ENCODE peak calls at places on chromosomes 2 and 18, in four cellular contexts. A is hepatocyte, G is upper lobe of left lung, O is dermis microvascular lymphatic vessel endothelial cell. L is an unnamed sample.

GRCh38 chr2:219946021-219946420 is 318.6 kb downstream of the SLC4A3 start:
- DNase-seq in A (no peak), G (no peak), O (no peak), L (no peak)

GRCh38 chr2:152500777-152501176 is 165.8 kb downstream of the FMNL2 start:
- DNase-seq in A (no peak), G (peak; percentile 13), O (no peak), L (no peak)

GRCh38 chr18:13464432-13465125 is 246.0 kb downstream of the LDLRAD4 start:
- DNase-seq in A (no peak), G (no peak), O (peak; percentile 92), L (peak; percentile 80)

GRCh38 chr2:118130385-118130784 is 42.1 kb downstream of the INSIG2 start:
- DNase-seq in A (no peak), G (peak; percentile 15), O (no peak), L (no peak)

GRCh38 chr2:71923143-71923525 is 224.5 kb downstream of the CYP26B1 start:
- DNase-seq in A (no peak), G (no peak), O (no peak), L (no peak)

GRCh38 chr2:96152301-96153165 is 7.3 kb upstream of the DUSP2 start:
- DNase-seq in A (peak; percentile 5), G (no peak), O (no peak), L (no peak)

GRCh38 chr2:11867926-11868325 is 121.5 kb downstream of the LPIN1 start:
- DNase-seq in A (no peak), G (no peak), O (no peak), L (no peak)

GRCh38 chr18:80175451-80176235 is 66.6 kb downstream of the ADNP2 start:
- DNase-seq in A (no peak), G (no peak), O (no peak), L (no peak)

GRCh38 chr2:144350151-144350802 is 169.6 kb downstream of the ZEB2 start:
- DNase-seq in A (no peak), G (no peak), O (no peak), L (peak; percentile 97)

GRCh38 chr2:84856785-84857184 is 24.1 kb downstream of the TRABD2A start:
- DNase-seq in A (no peak), G (no peak), O (no peak), L (no peak)

GRCh38 chr2:201644001-201644400 is 698 bp upstream of the TMEM237 start:
- DNase-seq in A (no peak), G (no peak), O (no peak), L (no peak)

GRCh38 chr18:2494921-2495320 is 76.4 kb downstream of the METTL4 start:
- DNase-seq in A (no peak), G (no peak), O (no peak), L (no peak)

GRCh38 chr18:55097406-55098170 is 138.3 kb upstream of the CCDC68 start:
- DNase-seq in A (peak; percentile 62), G (no peak), O (no peak), L (no peak)

GRCh38 chr2:47119001-47119400 is 36.1 kb downstream of the STPG4 start:
- DNase-seq in A (peak; percentile 29), G (no peak), O (no peak), L (peak; percentile 24)

GRCh38 chr2:187580462-187581124 is 26.4 kb upstream of the TFPI start:
- DNase-seq in A (peak; percentile 72), G (no peak), O (peak; percentile 77), L (peak; percentile 52)

GRCh38 chr2:127106457-127106997 is 427 bp downstream of the BIN1 start:
- DNase-seq in A (peak; percentile 51), G (peak; percentile 88), O (no peak), L (no peak)

GRCh38 chr2:45889053-45889452 is 237.6 kb downstream of the PRKCE start:
- DNase-seq in A (peak; percentile 41), G (no peak), O (no peak), L (no peak)

GRCh38 chr2:200383380-200384110 is 77.1 kb downstream of the SPATS2L start:
- DNase-seq in A (no peak), G (no peak), O (peak; percentile 54), L (peak; percentile 47)

GRCh38 chr2:105125428-105125827 is 87.6 kb downstream of the MRPS9 start:
- DNase-seq in A (no peak), G (no peak), O (no peak), L (no peak)

GRCh38 chr18:48347756-48348326 is 61.3 kb downstream of the ZBTB7C start:
- DNase-seq in A (no peak), G (no peak), O (no peak), L (no peak)

GRCh38 chr2:85631316-85631715 is 15.3 kb downstream of the USP39 start:
- DNase-seq in A (no peak), G (no peak), O (no peak), L (no peak)

GRCh38 chr18:74531043-74531442 is 3.3 kb upstream of the CNDP1 start:
- DNase-seq in A (no peak), G (no peak), O (no peak), L (no peak)

GRCh38 chr2:164495491-164496223 is 125.6 kb downstream of the GRB14 start:
- DNase-seq in A (peak; percentile 42), G (no peak), O (peak; percentile 36), L (peak; percentile 13)

GRCh38 chr18:77366725-77367641 is 117.3 kb downstream of the GALR1 start:
- DNase-seq in A (peak; percentile 77), G (peak; percentile 38), O (no peak), L (no peak)

GRCh38 chr18:22848618-22849017 is 84.5 kb upstream of the RBBP8 start:
- DNase-seq in A (peak; percentile 26), G (no peak), O (no peak), L (no peak)

GRCh38 chr2:197786010-197786877 is 1.1 kb upstream of the BOLL start:
- DNase-seq in A (peak; percentile 48), G (peak; percentile 92), O (no peak), L (no peak)

GRCh38 chr18:12754511-12754910 is 51.7 kb downstream of the PSMG2 start:
- DNase-seq in A (no peak), G (no peak), O (no peak), L (no peak)

GRCh38 chr18:75210274-75211001 is at the start of gene TSHZ1:
- DNase-seq in A (peak; percentile 88), G (no peak), O (peak; percentile 95), L (peak; percentile 67)

GRCh38 chr2:50831666-50832065 is 200.3 kb downstream of the NRXN1 start:
- DNase-seq in A (no peak), G (no peak), O (no peak), L (no peak)

L was measured in pulmonary artery endothelial cell.